ENCODE peak calls at places on chromosome 20, in five cellular contexts. W is body of pancreas, Z is NCI-H1694, U is lower lobe of right lung, L is heart left ventricle. S is an unnamed sample.

GRCh38 chr20:49510562-49511117 is 28.2 kb upstream of the KCNB1 start:
- DNase-seq in W (peak; percentile 41), L (peak; percentile 75), Z (no peak), U (no peak), S (no peak)

GRCh38 chr20:59571151-59571550 is 33.2 kb upstream of the PHACTR3 start:
- DNase-seq in Z (no peak), W (no peak), L (no peak), U (no peak), S (no peak)

GRCh38 chr20:63699466-63700198 is 3.2 kb downstream of the TNFRSF6B start:
- DNase-seq in Z (no peak), W (no peak), L (peak; percentile 66), U (peak; percentile 37), S (no peak)

GRCh38 chr20:24470031-24470781 is 777 bp downstream of the SYNDIG1 start:
- DNase-seq in U (no peak), L (no peak), Z (no peak), W (no peak), S (no peak)

GRCh38 chr20:33015114-33015491 is 7.6 kb downstream of the BPIFB2 start:
- DNase-seq in W (no peak), L (no peak), Z (no peak), U (no peak), S (no peak)

GRCh38 chr20:36465109-36466080 is 75.9 kb upstream of the MYL9 start:
- DNase-seq in Z (no peak), L (no peak), U (no peak), W (peak; percentile 56), S (no peak)

GRCh38 chr20:25538838-25539665 is 46.3 kb downstream of the NINL start:
- DNase-seq in W (peak; percentile 23), Z (no peak), L (no peak), U (no peak), S (no peak)

GRCh38 chr20:38870733-38871559 is 55.3 kb upstream of the FAM83D start:
- DNase-seq in W (no peak), U (no peak), L (no peak), Z (no peak), S (no peak)

GRCh38 chr20:47024461-47024937 is 129.9 kb downstream of the EYA2 start:
- DNase-seq in L (no peak), W (no peak), U (no peak), Z (no peak), S (no peak)

GRCh38 chr20:8518878-8519277 is 386.8 kb downstream of the PLCB1 start:
- DNase-seq in Z (no peak), U (no peak), W (no peak), L (no peak), S (no peak)

GRCh38 chr20:46446851-46447250 is 40.4 kb upstream of the ELMO2 start:
- DNase-seq in W (no peak), L (no peak), U (no peak), Z (no peak), S (no peak)

GRCh38 chr20:40493551-40493950 is 195.5 kb downstream of the MAFB start:
- DNase-seq in U (no peak), W (no peak), Z (no peak), L (no peak), S (no peak)